ENCODE peak calls at places on chromosome 14, in seven cellular contexts. Z is heart right ventricle, L is uterus, T is ovary, J is sigmoid colon, V is astrocyte, I is MM.1S. M is an unnamed sample. For H3K27me3, the result is how much of the 10 kb centered on the place peaks cover.

GRCh38 chr14:90510208-90510607 is 113.4 kb downstream of the CALM1 start:
- DNase-seq in L (no peak), V (no peak), I (no peak), T (no peak), Z (no peak), J (peak), M (no peak)

GRCh38 chr14:26175659-26176058 is 422.2 kb downstream of the NOVA1 start:
- DNase-seq in V (no peak), T (no peak), J (no peak), I (no peak), L (no peak), Z (no peak), M (no peak)

GRCh38 chr14:77601846-77602609 is 14.4 kb downstream of the SPTLC2 start:
- DNase-seq in Z (no peak), L (no peak), T (no peak), J (no peak), V (peak), I (no peak), M (no peak)

GRCh38 chr14:99415496-99416281 is 65.0 kb downstream of the SETD3 start:
- DNase-seq in J (no peak), V (peak), Z (no peak), L (peak), I (peak), T (no peak), M (peak)

GRCh38 chr14:54538055-54538454 is 28.3 kb downstream of the CGRRF1 start:
- DNase-seq in J (no peak), I (no peak), V (no peak), L (no peak), T (no peak), Z (no peak), M (no peak)

GRCh38 chr14:46902837-46903236 is 251.3 kb upstream of the RPL10L start:
- DNase-seq in V (no peak), J (no peak), T (no peak), I (no peak), L (no peak), Z (no peak), M (no peak)

GRCh38 chr14:45201908-45202307 is 51.1 kb downstream of the MIS18BP1 start:
- DNase-seq in T (no peak), I (peak), V (peak), J (no peak), L (no peak), Z (no peak), M (no peak)

GRCh38 chr14:57066887-57067513 is 201.7 kb downstream of the EXOC5 start:
- DNase-seq in Z (no peak), L (no peak), T (peak), J (no peak), I (peak), V (no peak), M (no peak)

GRCh38 chr14:91138511-91139359 is 24.9 kb downstream of the DGLUCY start:
- DNase-seq in Z (no peak), V (no peak), I (peak), T (no peak), L (no peak), J (no peak), M (no peak)

GRCh38 chr14:91155626-91156089 is 41.8 kb downstream of the DGLUCY start:
- DNase-seq in T (no peak), I (no peak), L (no peak), Z (no peak), J (no peak), V (no peak), M (no peak)

GRCh38 chr14:23249810-23250209 is 12.1 kb downstream of the RNF212B start:
- DNase-seq in L (no peak), T (no peak), Z (no peak), V (no peak), J (no peak), I (no peak), M (no peak)

GRCh38 chr14:73462078-73462715 is 3.9 kb upstream of the NUMB start:
- DNase-seq in I (no peak), T (peak), L (peak), Z (peak), V (peak), J (peak), M (no peak)

GRCh38 chr14:67798731-67799130 is 17.7 kb downstream of the ZFYVE26 start:
- DNase-seq in V (no peak), I (no peak), Z (no peak), L (no peak), T (no peak), J (no peak), M (no peak)

GRCh38 chr14:79576434-79576833 is 634.9 kb downstream of the DIO2 start:
- DNase-seq in I (no peak), L (no peak), V (peak), T (no peak), Z (no peak), J (no peak), M (no peak)

GRCh38 chr14:23512156-23512555 is 39.4 kb downstream of the ZFHX2 start:
- DNase-seq in V (peak), T (no peak), Z (no peak), I (no peak), J (no peak), L (no peak), M (no peak)

GRCh38 chr14:71574976-71575375 is 357.3 kb upstream of the RGS6 start:
- DNase-seq in L (no peak), V (peak), I (no peak), Z (no peak), T (no peak), J (no peak), M (peak)

GRCh38 chr14:53715390-53715730 is 241.3 kb downstream of the BMP4 start:
- DNase-seq in I (no peak), V (peak), J (no peak), L (no peak), T (no peak), Z (no peak), M (peak)

GRCh38 chr14:100784523-100785337 is 41.2 kb upstream of the MEG3 start:
- DNase-seq in V (no peak), Z (no peak), J (peak), T (peak), I (no peak), L (no peak), M (no peak)

GRCh38 chr14:91415794-91416743 is 1.6 kb downstream of the CCDC88C start:
- DNase-seq in V (no peak), J (no peak), T (no peak), Z (no peak), L (no peak), I (peak), M (no peak)

GRCh38 chr14:70934502-70935134 is 27.4 kb downstream of the PCNX1 start:
- DNase-seq in Z (no peak), V (peak), L (no peak), J (no peak), I (peak), T (no peak), M (peak)

GRCh38 chr14:73402579-73402978 is 55.8 kb downstream of the NUMB start:
- DNase-seq in Z (no peak), I (peak), J (no peak), T (no peak), V (no peak), L (no peak), M (no peak)

GRCh38 chr14:70821916-70822705 is 12.8 kb upstream of the MAP3K9 start:
- DNase-seq in Z (peak), T (peak), I (peak), J (peak), L (peak), V (peak), M (no peak)

GRCh38 chr14:54650331-54651017 is 83.5 kb downstream of the SAMD4A start:
- DNase-seq in L (peak), V (peak), Z (no peak), J (peak), T (no peak), I (no peak), M (peak)

GRCh38 chr14:39847191-39847590 is 415.0 kb upstream of the FBXO33 start:
- DNase-seq in Z (no peak), I (no peak), L (no peak), J (no peak), T (no peak), V (peak), M (no peak)

GRCh38 chr14:89417111-89417468 is at the start of gene FOXN3:
- DNase-seq in Z (peak), L (peak), I (peak), V (peak), J (peak), T (peak), M (no peak)

GRCh38 chr14:82999802-83000201 is 1466.1 kb upstream of the SEL1L start:
- DNase-seq in Z (no peak), I (no peak), L (no peak), J (no peak), T (no peak), V (no peak), M (no peak)

GRCh38 chr14:91306547-91306946 is 62.0 kb upstream of the GPR68 start:
- DNase-seq in J (no peak), I (no peak), T (no peak), L (no peak), V (no peak), Z (no peak), M (no peak)

GRCh38 chr14:100562751-100563150 is 24.5 kb downstream of the BEGAIN start:
- DNase-seq in T (no peak), Z (no peak), I (no peak), V (no peak), L (no peak), J (no peak), M (no peak)

GRCh38 chr14:102592969-102593840 is 756 bp downstream of the RCOR1 start:
- DNase-seq in L (peak), J (peak), V (no peak), Z (peak), I (peak), T (peak), M (no peak)

GRCh38 chr14:63647696-63648410 is 6.2 kb upstream of the WDR89 start:
- DNase-seq in Z (no peak), T (no peak), V (peak), L (no peak), J (no peak), I (no peak), M (no peak)

GRCh38 chr14:76408877-76409276 is 32.9 kb downstream of the ESRRB start:
- DNase-seq in I (no peak), V (no peak), J (no peak), T (no peak), Z (no peak), L (no peak), M (no peak)

GRCh38 chr14:76412501-76412900 is 36.6 kb downstream of the ESRRB start:
- DNase-seq in I (no peak), L (no peak), V (no peak), J (no peak), T (no peak), Z (no peak), M (no peak)

GRCh38 chr14:76413962-76414665 is 38.2 kb downstream of the ESRRB start:
- DNase-seq in T (no peak), L (no peak), J (no peak), Z (no peak), V (no peak), I (no peak), M (no peak)

GRCh38 chr14:76407449-76408150 is 31.7 kb downstream of the ESRRB start:
- DNase-seq in Z (no peak), I (no peak), V (no peak), J (no peak), L (no peak), T (no peak), M (no peak)

DNA sequence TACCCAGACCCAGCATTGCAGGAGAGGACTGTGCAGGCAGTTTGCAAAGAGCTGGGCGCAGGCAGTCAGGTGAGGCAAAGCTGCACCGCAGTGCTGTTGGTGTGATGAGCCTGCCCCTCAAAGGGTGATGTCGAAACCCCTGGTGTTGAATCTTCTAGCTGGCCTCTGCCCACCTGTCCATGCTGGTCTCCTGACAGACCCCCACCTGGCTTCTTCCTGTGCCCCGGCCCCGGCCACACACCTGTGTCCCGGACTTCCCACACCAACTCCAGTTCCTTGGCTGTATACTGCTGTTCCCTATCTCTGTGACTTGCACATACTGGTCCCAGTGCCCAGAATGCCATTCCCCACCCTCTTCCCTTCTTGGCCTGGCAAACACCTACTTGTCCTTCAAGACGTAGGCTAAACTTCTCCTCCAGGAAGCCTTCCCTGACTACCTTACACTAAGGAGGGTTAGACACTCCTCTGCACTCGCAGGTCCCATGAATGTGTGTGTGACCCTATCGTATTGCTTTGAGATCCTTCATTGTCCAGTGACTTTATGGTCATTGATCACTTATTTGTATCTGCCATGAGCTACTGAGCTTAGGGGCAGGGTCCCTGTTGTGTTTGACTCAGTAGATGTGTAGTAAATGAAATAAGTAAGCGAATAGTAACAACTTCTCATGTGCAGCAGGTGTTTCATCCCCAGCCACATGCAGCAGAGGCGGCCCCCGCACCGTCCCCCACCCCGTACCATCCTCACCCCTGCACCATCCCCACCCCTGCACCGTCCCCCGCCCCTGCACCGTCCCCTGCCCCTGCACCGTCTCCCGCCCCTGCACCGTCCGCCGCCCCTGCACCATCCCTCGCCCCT is 37.4 kb downstream of the ESRRB start:
- DNase-seq in T (no peak), Z (no peak), V (no peak), J (no peak), L (no peak), I (no peak), M (no peak)
- H3K27me3 ChIP-seq in T (under half), Z (under half), V (under half), J (under half), L (under half), I (under half), M (under half)

GRCh38 chr14:97459180-97459579 is 662.0 kb downstream of the VRK1 start:
- DNase-seq in V (no peak), T (no peak), J (no peak), Z (no peak), L (no peak), I (no peak), M (no peak)
- H3K4me3 ChIP-seq in V (no peak), T (no peak), J (peak), Z (no peak), L (no peak), I (no peak), M (no peak)

DNA sequence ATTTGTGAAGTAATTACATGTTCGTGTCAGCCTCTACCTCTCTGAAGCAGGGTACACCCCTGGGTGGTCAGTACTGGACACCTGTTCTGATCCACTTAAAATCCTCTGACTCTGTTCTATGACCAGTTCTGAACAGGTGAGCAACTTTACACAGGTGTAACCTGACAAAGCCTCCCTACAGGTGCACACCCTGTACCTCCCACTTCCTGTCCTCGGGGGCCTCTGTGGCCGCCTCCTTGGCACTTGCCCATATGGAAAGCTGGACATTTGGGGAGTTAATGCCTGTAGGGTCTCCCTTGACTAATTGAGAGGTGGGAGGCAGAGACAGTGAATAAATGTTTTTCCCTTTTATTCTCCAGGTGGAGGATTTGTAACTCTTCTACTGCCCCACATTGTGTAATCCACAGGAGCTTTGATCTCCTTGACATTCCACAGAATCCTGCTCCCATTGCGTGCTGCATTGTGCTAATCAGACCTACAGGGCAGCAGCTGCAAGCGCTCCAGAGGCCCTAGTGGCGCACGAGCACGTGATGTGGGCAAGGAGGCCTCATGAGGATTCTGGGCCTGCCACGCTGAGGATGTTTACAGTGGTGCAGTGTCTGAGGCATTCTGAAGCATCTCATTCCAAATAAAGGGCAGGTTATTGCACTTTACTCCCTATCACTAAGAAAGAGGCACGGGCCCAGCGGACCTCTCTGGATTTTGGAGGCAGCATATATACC is 45.8 kb upstream of the BATF start:
- DNase-seq in I (no peak), J (peak), V (no peak), T (peak), L (no peak), Z (no peak), M (no peak)
- TF ChIP-seq CTCF in I (no peak), J (peak), V (no peak), T (no peak), L (no peak), Z (no peak), M (no peak)

GRCh38 chr14:92902191-92902590 is 20.8 kb upstream of the CHGA start:
- DNase-seq in J (no peak), V (no peak), Z (no peak), I (no peak), L (no peak), T (no peak), M (no peak)

GRCh38 chr14:92900660-92901059 is 22.3 kb upstream of the CHGA start:
- DNase-seq in T (no peak), L (no peak), Z (no peak), I (no peak), J (no peak), V (no peak), M (no peak)

GRCh38 chr14:92902726-92903125 is 20.2 kb upstream of the CHGA start:
- DNase-seq in J (no peak), V (no peak), L (no peak), Z (no peak), T (no peak), I (no peak), M (no peak)

GRCh38 chr14:92905667-92906066 is 17.3 kb upstream of the CHGA start:
- DNase-seq in J (no peak), I (no peak), T (no peak), Z (no peak), V (no peak), L (no peak), M (no peak)

GRCh38 chr14:92903359-92903758 is 19.6 kb upstream of the CHGA start:
- DNase-seq in V (no peak), Z (no peak), J (no peak), I (no peak), L (no peak), T (no peak), M (no peak)
- H3K27me3 ChIP-seq in V (under half), Z (under half), J (under half), I (under half), L (under half), T (under half), M (under half)

GRCh38 chr14:65594882-65595237 is 182.3 kb downstream of the FUT8 start:
- DNase-seq in I (no peak), J (no peak), T (no peak), V (no peak), L (no peak), Z (no peak), M (no peak)

GRCh38 chr14:65599375-65599774 is 186.8 kb downstream of the FUT8 start:
- DNase-seq in I (no peak), T (no peak), J (no peak), V (peak), L (no peak), Z (no peak), M (peak)

GRCh38 chr14:65588426-65589140 is 176.1 kb downstream of the FUT8 start:
- DNase-seq in V (peak), L (no peak), Z (no peak), T (no peak), J (no peak), I (peak), M (no peak)

GRCh38 chr14:65594153-65594881 is 181.8 kb downstream of the FUT8 start:
- DNase-seq in I (no peak), V (no peak), J (no peak), Z (no peak), T (no peak), L (no peak), M (no peak)
- H3K4me3 ChIP-seq in I (no peak), V (no peak), J (no peak), Z (no peak), T (no peak), L (no peak), M (no peak)

GRCh38 chr14:94161087-94161486 is 13.0 kb upstream of the PPP4R4 start:
- DNase-seq in I (no peak), V (no peak), T (no peak), Z (no peak), J (no peak), L (no peak), M (no peak)
- TF ChIP-seq CTCF in I (no peak), V (no peak), T (no peak), Z (no peak), J (no peak), L (no peak), M (no peak)

GRCh38 chr14:104392001-104392395 is 187.6 kb upstream of the C14orf180 start:
- DNase-seq in I (no peak), Z (no peak), L (no peak), T (no peak), V (no peak), J (peak), M (no peak)
- H3K27me3 ChIP-seq in I (under half), Z (under half), L (under half), T (under half), V (under half), J (under half), M (under half)

DNA sequence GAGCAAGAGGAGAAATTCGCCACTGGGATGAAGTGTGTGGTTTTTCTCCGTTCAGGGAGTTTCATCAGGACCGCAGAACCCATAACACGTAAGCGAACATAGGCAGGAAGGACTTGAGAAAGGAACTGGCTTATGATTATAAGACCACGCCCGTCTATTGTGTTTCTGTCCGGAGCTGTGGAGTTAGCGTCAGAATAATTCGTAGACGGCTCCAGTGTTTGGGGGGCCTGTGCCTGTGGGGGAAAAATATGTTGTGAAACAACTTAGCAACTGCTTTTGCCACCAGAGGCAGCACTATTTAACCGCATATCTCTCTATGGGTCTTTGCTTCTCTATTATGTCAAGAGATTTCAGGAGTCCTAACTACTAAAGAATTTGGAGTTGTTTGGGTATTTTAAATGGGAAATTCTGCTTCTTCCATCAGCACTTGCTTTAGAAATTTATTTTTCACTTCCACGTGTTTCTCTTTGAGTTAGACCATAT is 506 bp upstream of the CLEC14A start:
- DNase-seq in Z (peak), I (no peak), J (no peak), L (peak), V (no peak), T (no peak), M (no peak)
- H3K4me3 ChIP-seq in Z (peak), I (no peak), J (no peak), L (no peak), V (no peak), T (no peak), M (no peak)